ENCODE peak calls at places on chromosome 4, in four cellular contexts. S is SW480; F is activated CD4-positive, CD25-positive, alpha-beta regulatory T cell treated with anti-CD3 and anti-CD28 coated beads, Interleukin-2, amount 50 U/mL, for 72 hours; L is substantia nigra. D is an unnamed sample.

GRCh38 chr4:172850838-172851237 is 317.8 kb upstream of the GALNT7 start:
- DNase-seq in S (peak), F (no peak), L (no peak), D (no peak)

GRCh38 chr4:138175337-138175794 is 66.8 kb downstream of the SLC7A11 start:
- DNase-seq in S (no peak), F (no peak), L (no peak), D (no peak)

GRCh38 chr4:103786014-103786413 is 66.2 kb upstream of the TACR3 start:
- DNase-seq in S (peak), F (no peak), L (no peak), D (no peak)

GRCh38 chr4:10682397-10682796 is 2.2 kb downstream of the CLNK start:
- DNase-seq in S (no peak), F (no peak), L (no peak), D (no peak)

GRCh38 chr4:15702941-15703403 is at the start of gene BST1:
- DNase-seq in S (no peak), F (peak), L (peak), D (peak)

GRCh38 chr4:184851200-184851541 is 25.4 kb upstream of the ACSL1 start:
- DNase-seq in S (no peak), F (no peak), L (no peak), D (peak)

GRCh38 chr4:89288430-89288829 is 19.2 kb downstream of the GPRIN3 start:
- DNase-seq in S (no peak), F (no peak), L (no peak), D (no peak)

GRCh38 chr4:107648178-107648991 is 71.6 kb downstream of the PAPSS1 start:
- DNase-seq in S (no peak), F (no peak), L (no peak), D (no peak)

GRCh38 chr4:100872811-100873210 is 355.0 kb upstream of the EMCN start:
- DNase-seq in S (no peak), F (no peak), L (no peak), D (no peak)

GRCh38 chr4:98864560-98864959 is 64.4 kb downstream of the EIF4E start:
- DNase-seq in S (no peak), F (no peak), L (no peak), D (no peak)

GRCh38 chr4:8216443-8217245 is 17.6 kb downstream of the SH3TC1 start:
- DNase-seq in S (no peak), F (no peak), L (no peak), D (no peak)

D was measured in natural killer cell treated with Interleukin-12 subunit alpha and Interleukin-12 subunit beta and Interleukin-15 and Interleukin-18, amount 100 ng/mL, for 72 hours.